ENCODE peak calls at places on chromosomes 3 and 15, in nine cellular contexts. Y is amygdala; L is kidney; M is stimulated activated CD8-positive, alpha-beta memory T cell treated with anti-CD3 and anti-CD28 coated beads, Interleukin-7, amount 100 ng/mL, for 1 hour; P is stomach; Z is iris pigment epithelial cell; D is EL; S is NCI-H146; Q is AG08395. U is an unnamed sample.

GRCh38 chr3:191882289-191882688 is 421.3 kb downstream of the PYDC2 start:
- DNase-seq in P (no peak), Z (peak), S (no peak), Y (no peak), L (no peak), Q (no peak), D (peak), M (no peak), U (no peak)

GRCh38 chr3:339346-339745 is 142.8 kb downstream of the CHL1 start:
- DNase-seq in Y (no peak), S (no peak), L (no peak), D (no peak), P (no peak), M (no peak), Z (no peak), Q (no peak), U (no peak)

GRCh38 chr3:43405888-43406636 is 119.7 kb downstream of the SNRK start:
- DNase-seq in Q (no peak), Z (peak), D (peak), S (no peak), P (no peak), M (no peak), Y (no peak), L (no peak), U (no peak)

GRCh38 chr3:40009991-40010390 is 200.6 kb downstream of the MYRIP start:
- DNase-seq in D (no peak), L (no peak), S (no peak), Z (no peak), Y (no peak), P (no peak), Q (no peak), M (no peak), U (no peak)

GRCh38 chr15:95290376-95290973 is 1040.0 kb upstream of the NR2F2 start:
- DNase-seq in D (no peak), Y (no peak), Z (peak), Q (no peak), S (no peak), P (no peak), M (no peak), L (no peak), U (no peak)

GRCh38 chr15:42194502-42194901 is 13.6 kb downstream of the VPS39 start:
- DNase-seq in Z (peak), Y (no peak), M (no peak), Q (no peak), S (no peak), P (no peak), D (peak), L (no peak), U (no peak)

GRCh38 chr3:71355862-71356261 is 227.7 kb downstream of the FOXP1 start:
- DNase-seq in D (no peak), L (no peak), P (no peak), Y (no peak), Z (no peak), Q (no peak), S (no peak), M (no peak), U (no peak)

GRCh38 chr15:73800662-73801345 is 47.7 kb upstream of the INSYN1 start:
- DNase-seq in Z (peak), P (no peak), S (no peak), L (no peak), Y (peak), M (no peak), D (peak), Q (peak), U (no peak)

GRCh38 chr15:98785796-98786581 is 137.7 kb downstream of the IGF1R start:
- DNase-seq in Y (no peak), Q (no peak), P (peak), Z (no peak), M (no peak), L (no peak), S (no peak), D (no peak), U (peak)

GRCh38 chr3:50195501-50196252 is 4.3 kb downstream of the GNAT1 start:
- DNase-seq in Q (no peak), P (no peak), Y (no peak), M (no peak), D (peak), Z (no peak), L (no peak), S (peak), U (peak)

GRCh38 chr3:128011140-128011539 is 41.1 kb upstream of the SEC61A1 start:
- DNase-seq in M (no peak), P (peak), L (no peak), S (peak), D (peak), Q (peak), Z (peak), Y (no peak), U (peak)

GRCh38 chr15:49154359-49154758 is 1.0 kb downstream of the COPS2 start:
- DNase-seq in Q (no peak), P (no peak), D (no peak), S (no peak), M (no peak), Y (no peak), Z (peak), L (no peak), U (no peak)

GRCh38 chr3:138180375-138181029 is 5.8 kb upstream of the DBR1 start:
- DNase-seq in D (peak), L (no peak), Y (no peak), Z (peak), Q (peak), S (peak), P (no peak), M (no peak), U (peak)

GRCh38 chr3:141454906-141455602 is 31.8 kb upstream of the RASA2 start:
- DNase-seq in D (peak), Y (no peak), S (peak), L (no peak), Z (peak), P (no peak), Q (peak), M (no peak), U (peak)

GRCh38 chr3:66253790-66254620 is 33.2 kb downstream of the SLC25A26 start:
- DNase-seq in Y (no peak), L (no peak), M (no peak), S (no peak), P (no peak), Z (peak), Q (peak), D (peak), U (peak)

U was measured in NCI-H69.